ENCODE peak calls at places on chromosome 22, in nine cellular contexts. P is T-helper 2 cell; F is Calu3; C is BE2C; X is activated CD4-positive, alpha-beta T cell treated with anti-CD3 and anti-CD28 coated beads for 4 hours; H is brain microvascular endothelial cell; D is NCI-H226; W is NCI-H1092; M is mucosa of descending colon. E is an unnamed sample.

GRCh38 chr22:27032121-27032761 is 374.9 kb downstream of the MIAT start:
- DNase-seq in P (no peak), F (no peak), C (peak; percentile 60), X (no peak), H (no peak), D (no peak), W (peak; percentile 81), M (no peak), E (no peak)

GRCh38 chr22:31081963-31082605 is 966 bp downstream of the SMTN start:
- DNase-seq in P (no peak), F (no peak), C (no peak), X (no peak), H (peak; percentile 44), D (no peak), W (no peak), M (no peak), E (peak; percentile 16)

GRCh38 chr22:26756675-26757293 is 99.4 kb downstream of the MIAT start:
- DNase-seq in P (peak; percentile 30), F (peak; percentile 73), C (peak; percentile 75), X (no peak), H (peak; percentile 49), D (peak; percentile 30), W (peak; percentile 40), M (peak; percentile 56), E (peak; percentile 58)

GRCh38 chr22:47269689-47270088 is 507.2 kb downstream of the TBC1D22A start:
- DNase-seq in P (no peak), F (no peak), C (no peak), X (no peak), H (no peak), D (no peak), W (no peak), M (no peak), E (no peak)

GRCh38 chr22:19754701-19755144 is 5.9 kb upstream of the TBX1 start:
- DNase-seq in P (no peak), F (no peak), C (no peak), X (no peak), H (no peak), D (no peak), W (no peak), M (no peak), E (no peak)

GRCh38 chr22:28016781-28017557 is 97.9 kb upstream of the PITPNB start:
- DNase-seq in P (no peak), F (no peak), C (peak; percentile 4), X (no peak), H (no peak), D (no peak), W (no peak), M (no peak), E (no peak)

GRCh38 chr22:37930270-37930951 is 23.0 kb downstream of the C22orf23 start:
- DNase-seq in P (peak; percentile 28), F (no peak), C (peak; percentile 48), X (no peak), H (no peak), D (no peak), W (no peak), M (no peak), E (no peak)

GRCh38 chr22:38751422-38752346 is 4.1 kb downstream of the SUN2 start:
- DNase-seq in P (peak; percentile 94), F (no peak), C (no peak), X (peak; percentile 48), H (no peak), D (no peak), W (no peak), M (peak; percentile 90), E (peak; percentile 91)

GRCh38 chr22:31447337-31447736 is 42.3 kb downstream of the EIF4ENIF1 start:
- DNase-seq in P (no peak), F (no peak), C (no peak), X (no peak), H (no peak), D (no peak), W (no peak), M (no peak), E (no peak)

E was measured in B cell.